ENCODE peak calls at places on chromosome 7, in eight cellular contexts. W is tibial artery, U is stromal cell of bone marrow, C is GDM1, J is GM12865, B is SJSA1, X is right cardiac atrium, V is fibroblast of the conjunctiva. P is an unnamed sample.

GRCh38 chr7:8065356-8065813 is 96.8 kb downstream of the GLCCI1 start:
- DNase-seq in W (no peak), U (peak), C (no peak), J (no peak), B (no peak), X (no peak), V (peak), P (no peak)

GRCh38 chr7:13265271-13265670 is 577.8 kb downstream of the ARL4A start:
- DNase-seq in W (no peak), U (no peak), C (no peak), J (no peak), B (no peak), X (no peak), V (no peak), P (no peak)

GRCh38 chr7:94298943-94299342 is 95.8 kb upstream of the COL1A2 start:
- DNase-seq in W (no peak), U (peak), C (no peak), J (no peak), B (peak), X (no peak), V (no peak), P (no peak)

GRCh38 chr7:71472962-71473361 is 341.0 kb downstream of the GALNT17 start:
- DNase-seq in W (no peak), U (no peak), C (no peak), J (no peak), B (no peak), X (no peak), V (no peak), P (no peak)

GRCh38 chr7:55593515-55594318 is 21.4 kb upstream of the VOPP1 start:
- DNase-seq in W (peak), U (no peak), C (peak), J (peak), B (peak), X (peak), V (no peak), P (peak)

GRCh38 chr7:150396426-150397375 is 17.6 kb downstream of the ZNF775 start:
- DNase-seq in W (no peak), U (no peak), C (no peak), J (no peak), B (no peak), X (no peak), V (no peak), P (no peak)

GRCh38 chr7:44216019-44216418 is 15.2 kb downstream of the YKT6 start:
- DNase-seq in W (peak), U (no peak), C (no peak), J (no peak), B (no peak), X (peak), V (no peak), P (no peak)

GRCh38 chr7:158101821-158102450 is 485.7 kb downstream of the PTPRN2 start:
- DNase-seq in W (no peak), U (no peak), C (no peak), J (no peak), B (no peak), X (no peak), V (no peak), P (no peak)

GRCh38 chr7:151705744-151706567 is 171.0 kb downstream of the PRKAG2 start:
- DNase-seq in W (no peak), U (no peak), C (peak), J (peak), B (peak), X (no peak), V (peak), P (peak)

GRCh38 chr7:150948791-150949251 is 29.3 kb downstream of the KCNH2 start:
- DNase-seq in W (peak), U (no peak), C (no peak), J (no peak), B (no peak), X (no peak), V (no peak), P (no peak)

GRCh38 chr7:94492601-94493000 is 17.0 kb upstream of the CASD1 start:
- DNase-seq in W (no peak), U (no peak), C (no peak), J (peak), B (no peak), X (no peak), V (no peak), P (no peak)

GRCh38 chr7:21140622-21141021 is 287.3 kb upstream of the SP4 start:
- DNase-seq in W (no peak), U (no peak), C (no peak), J (no peak), B (no peak), X (no peak), V (no peak), P (no peak)

GRCh38 chr7:51256244-51256781 is 60.3 kb downstream of the COBL start:
- DNase-seq in W (no peak), U (no peak), C (no peak), J (no peak), B (no peak), X (no peak), V (no peak), P (no peak)

GRCh38 chr7:74092964-74093339 is 9.3 kb downstream of the LIMK1 start:
- DNase-seq in W (peak), U (no peak), C (peak), J (peak), B (no peak), X (peak), V (no peak), P (peak)

GRCh38 chr7:134954197-134955082 is 31.9 kb upstream of the AGBL3 start:
- DNase-seq in W (no peak), U (peak), C (peak), J (peak), B (no peak), X (no peak), V (peak), P (peak)

GRCh38 chr7:90404777-90405176 is 1.5 kb downstream of the CLDN12 start:
- DNase-seq in W (no peak), U (no peak), C (no peak), J (no peak), B (no peak), X (no peak), V (no peak), P (no peak)

GRCh38 chr7:36275735-36276284 is 113.9 kb upstream of the ANLN start:
- DNase-seq in W (no peak), U (no peak), C (no peak), J (no peak), B (no peak), X (no peak), V (no peak), P (no peak)

GRCh38 chr7:128190051-128190640 is 50.9 kb upstream of the LEP start:
- DNase-seq in W (no peak), U (no peak), C (no peak), J (no peak), B (no peak), X (no peak), V (no peak), P (no peak)

P was measured in endothelial cell of umbilical vein.